ENCODE peak calls at places on chromosomes 7 and 10, in six cellular contexts. One of them, this sample, is unnamed.

GRCh38 chr7:124840435-124840834 is 74.8 kb upstream of the GPR37 start:
- DNase-seq in prostate gland: no peak
- DNase-seq in right lobe of liver: no peak
- DNase-seq in GM12892: no peak
- DNase-seq in upper lobe of left lung: no peak
- DNase-seq in thyroid gland: no peak
- DNase-seq in this sample: no peak

GRCh38 chr10:6669269-6669859 is 89.3 kb upstream of the PRKCQ start:
- DNase-seq in prostate gland: no peak
- DNase-seq in right lobe of liver: no peak
- DNase-seq in GM12892: no peak
- DNase-seq in upper lobe of left lung: no peak
- DNase-seq in thyroid gland: no peak
- DNase-seq in this sample: no peak

GRCh38 chr7:155872678-155873369 is 60.6 kb upstream of the SHH start:
- DNase-seq in prostate gland: no peak
- DNase-seq in right lobe of liver: no peak
- DNase-seq in GM12892: no peak
- DNase-seq in upper lobe of left lung: no peak
- DNase-seq in thyroid gland: no peak
- DNase-seq in this sample: no peak

GRCh38 chr10:125105155-125105554 is 55.2 kb downstream of the CTBP2 start:
- DNase-seq in prostate gland: no peak
- DNase-seq in right lobe of liver: no peak
- DNase-seq in GM12892: no peak
- DNase-seq in upper lobe of left lung: no peak
- DNase-seq in thyroid gland: no peak
- DNase-seq in this sample: no peak

GRCh38 chr10:48782321-48782720 is 97.6 kb downstream of the WDFY4 start:
- DNase-seq in prostate gland: no peak
- DNase-seq in right lobe of liver: no peak
- DNase-seq in GM12892: no peak
- DNase-seq in upper lobe of left lung: no peak
- DNase-seq in thyroid gland: no peak
- DNase-seq in this sample: no peak

GRCh38 chr7:135557455-135558336 is at the start of gene NUP205:
- DNase-seq in prostate gland: peak; percentile 44
- DNase-seq in right lobe of liver: peak; percentile 67
- DNase-seq in GM12892: peak; percentile 57
- DNase-seq in upper lobe of left lung: peak; percentile 54
- DNase-seq in thyroid gland: peak; percentile 59
- DNase-seq in this sample: peak; percentile 83

GRCh38 chr10:8086315-8086714 is 31.8 kb downstream of the GATA3 start:
- DNase-seq in prostate gland: no peak
- DNase-seq in right lobe of liver: no peak
- DNase-seq in GM12892: no peak
- DNase-seq in upper lobe of left lung: no peak
- DNase-seq in thyroid gland: no peak
- DNase-seq in this sample: no peak

GRCh38 chr7:2732959-2733584 is 45.1 kb downstream of the AMZ1 start:
- DNase-seq in prostate gland: peak; percentile 89
- DNase-seq in right lobe of liver: no peak
- DNase-seq in GM12892: no peak
- DNase-seq in upper lobe of left lung: no peak
- DNase-seq in thyroid gland: no peak
- DNase-seq in this sample: peak; percentile 47

GRCh38 chr10:5575482-5576153 is 50.9 kb downstream of the CALML3 start:
- DNase-seq in prostate gland: no peak
- DNase-seq in right lobe of liver: no peak
- DNase-seq in GM12892: no peak
- DNase-seq in upper lobe of left lung: peak; percentile 82
- DNase-seq in thyroid gland: no peak
- DNase-seq in this sample: no peak

GRCh38 chr7:140655511-140656408 is 15.1 kb upstream of the DENND2A start:
- DNase-seq in prostate gland: no peak
- DNase-seq in right lobe of liver: no peak
- DNase-seq in GM12892: no peak
- DNase-seq in upper lobe of left lung: no peak
- DNase-seq in thyroid gland: no peak
- DNase-seq in this sample: no peak

GRCh38 chr7:115260381-115260780 is 338.5 kb downstream of the MDFIC start:
- DNase-seq in prostate gland: no peak
- DNase-seq in right lobe of liver: no peak
- DNase-seq in GM12892: no peak
- DNase-seq in upper lobe of left lung: no peak
- DNase-seq in thyroid gland: no peak
- DNase-seq in this sample: no peak

GRCh38 chr10:86316274-86316835 is 50.2 kb downstream of the GRID1 start:
- DNase-seq in prostate gland: no peak
- DNase-seq in right lobe of liver: no peak
- DNase-seq in GM12892: no peak
- DNase-seq in upper lobe of left lung: no peak
- DNase-seq in thyroid gland: no peak
- DNase-seq in this sample: no peak

GRCh38 chr10:103983367-103983911 is 16.5 kb downstream of the SLK start:
- DNase-seq in prostate gland: no peak
- DNase-seq in right lobe of liver: no peak
- DNase-seq in GM12892: no peak
- DNase-seq in upper lobe of left lung: no peak
- DNase-seq in thyroid gland: no peak
- DNase-seq in this sample: no peak

GRCh38 chr10:71981024-71981867 is 17.1 kb downstream of the CHST3 start:
- DNase-seq in prostate gland: no peak
- DNase-seq in right lobe of liver: no peak
- DNase-seq in GM12892: no peak
- DNase-seq in upper lobe of left lung: peak; percentile 39
- DNase-seq in thyroid gland: peak; percentile 65
- DNase-seq in this sample: peak; percentile 89

GRCh38 chr10:48522011-48522765 is 82.7 kb downstream of the ARHGAP22 start:
- DNase-seq in prostate gland: no peak
- DNase-seq in right lobe of liver: no peak
- DNase-seq in GM12892: no peak
- DNase-seq in upper lobe of left lung: no peak
- DNase-seq in thyroid gland: peak; percentile 80
- DNase-seq in this sample: no peak

GRCh38 chr10:96090463-96090800 is 39.7 kb upstream of the ZNF518A start:
- DNase-seq in prostate gland: no peak
- DNase-seq in right lobe of liver: no peak
- DNase-seq in GM12892: no peak
- DNase-seq in upper lobe of left lung: no peak
- DNase-seq in thyroid gland: peak; percentile 2
- DNase-seq in this sample: peak; percentile 32

GRCh38 chr7:13742719-13743640 is 246.5 kb downstream of the ETV1 start:
- DNase-seq in prostate gland: peak; percentile 36
- DNase-seq in right lobe of liver: no peak
- DNase-seq in GM12892: no peak
- DNase-seq in upper lobe of left lung: no peak
- DNase-seq in thyroid gland: peak; percentile 21
- DNase-seq in this sample: peak; percentile 65

GRCh38 chr7:40356312-40356711 is 221.5 kb downstream of the SUGCT start:
- DNase-seq in prostate gland: no peak
- DNase-seq in right lobe of liver: no peak
- DNase-seq in GM12892: no peak
- DNase-seq in upper lobe of left lung: no peak
- DNase-seq in thyroid gland: no peak
- DNase-seq in this sample: no peak

GRCh38 chr7:81956520-81956919 is 186.7 kb upstream of the HGF start:
- DNase-seq in prostate gland: no peak
- DNase-seq in right lobe of liver: no peak
- DNase-seq in GM12892: no peak
- DNase-seq in upper lobe of left lung: no peak
- DNase-seq in thyroid gland: no peak
- DNase-seq in this sample: no peak

GRCh38 chr7:30727061-30727945 is 24.6 kb upstream of the INMT start:
- DNase-seq in prostate gland: no peak
- DNase-seq in right lobe of liver: no peak
- DNase-seq in GM12892: no peak
- DNase-seq in upper lobe of left lung: no peak
- DNase-seq in thyroid gland: no peak
- DNase-seq in this sample: no peak

GRCh38 chr10:78307576-78307975 is 273.9 kb downstream of the RPS24 start:
- DNase-seq in prostate gland: peak; percentile 0
- DNase-seq in right lobe of liver: no peak
- DNase-seq in GM12892: no peak
- DNase-seq in upper lobe of left lung: no peak
- DNase-seq in thyroid gland: no peak
- DNase-seq in this sample: no peak

GRCh38 chr7:116802784-116803183 is 59.6 kb upstream of the CAPZA2 start:
- DNase-seq in prostate gland: no peak
- DNase-seq in right lobe of liver: no peak
- DNase-seq in GM12892: no peak
- DNase-seq in upper lobe of left lung: no peak
- DNase-seq in thyroid gland: peak; percentile 19
- DNase-seq in this sample: peak; percentile 25

GRCh38 chr10:11899067-11899876 is 76.1 kb downstream of the PROSER2 start:
- DNase-seq in prostate gland: no peak
- DNase-seq in right lobe of liver: no peak
- DNase-seq in GM12892: no peak
- DNase-seq in upper lobe of left lung: peak; percentile 67
- DNase-seq in thyroid gland: no peak
- DNase-seq in this sample: no peak

GRCh38 chr7:132919776-132920175 is 162.1 kb downstream of the CHCHD3 start:
- DNase-seq in prostate gland: no peak
- DNase-seq in right lobe of liver: no peak
- DNase-seq in GM12892: no peak
- DNase-seq in upper lobe of left lung: no peak
- DNase-seq in thyroid gland: no peak
- DNase-seq in this sample: no peak

GRCh38 chr10:72615985-72616384 is 9.9 kb downstream of the MICU1 start:
- DNase-seq in prostate gland: no peak
- DNase-seq in right lobe of liver: no peak
- DNase-seq in GM12892: no peak
- DNase-seq in upper lobe of left lung: no peak
- DNase-seq in thyroid gland: no peak
- DNase-seq in this sample: no peak

GRCh38 chr10:64733980-64734379 is 1212.8 kb downstream of the REEP3 start:
- DNase-seq in prostate gland: no peak
- DNase-seq in right lobe of liver: no peak
- DNase-seq in GM12892: no peak
- DNase-seq in upper lobe of left lung: no peak
- DNase-seq in thyroid gland: no peak
- DNase-seq in this sample: peak; percentile 34

GRCh38 chr7:77467453-77467852 is 51.3 kb upstream of the GSAP start:
- DNase-seq in prostate gland: no peak
- DNase-seq in right lobe of liver: no peak
- DNase-seq in GM12892: no peak
- DNase-seq in upper lobe of left lung: no peak
- DNase-seq in thyroid gland: peak; percentile 3
- DNase-seq in this sample: peak; percentile 65
- TF ChIP-seq POLR2A in prostate gland: no peak
- TF ChIP-seq POLR2A in right lobe of liver: no peak
- TF ChIP-seq POLR2A in GM12892: no peak
- TF ChIP-seq POLR2A in upper lobe of left lung: peak; percentile 30
- TF ChIP-seq POLR2A in thyroid gland: no peak
- TF ChIP-seq POLR2A in this sample: no peak

DNA sequence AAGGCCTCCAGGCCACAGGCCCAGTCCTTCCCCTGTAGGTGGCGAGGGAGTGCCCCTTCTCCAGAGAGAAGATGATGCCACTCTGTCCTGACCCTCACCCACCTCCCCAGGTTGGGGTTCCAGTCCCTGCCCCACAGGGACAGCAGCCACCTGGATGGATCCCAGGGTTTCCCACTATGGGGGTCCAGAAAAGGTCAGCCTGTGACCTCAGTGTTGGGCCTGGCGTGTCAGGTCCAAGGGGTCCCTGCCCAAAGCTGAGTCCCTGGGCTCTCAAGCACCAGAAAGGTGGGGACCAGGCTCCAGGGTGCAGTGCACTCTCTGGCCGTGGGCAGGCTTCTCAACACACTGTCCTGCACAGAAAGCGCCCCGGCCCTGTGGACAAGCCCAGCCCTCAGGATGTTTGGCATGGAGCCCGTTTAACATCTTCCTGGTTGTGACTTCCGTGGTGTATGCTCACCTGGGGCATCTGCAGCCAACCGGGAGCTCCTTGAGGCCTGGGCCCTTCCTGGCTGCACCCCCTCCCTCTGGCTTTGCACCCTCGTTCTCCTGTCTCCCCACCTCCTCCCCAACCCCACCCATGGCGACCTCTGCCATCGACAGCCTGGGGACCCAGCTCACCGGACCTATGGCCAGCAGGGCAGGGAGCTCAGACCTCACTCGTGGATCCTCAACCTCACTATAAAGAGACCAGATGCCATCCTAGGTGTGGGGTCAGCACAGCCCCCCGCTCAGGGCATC is 58.3 kb upstream of the PPP2R2D start:
- DNase-seq in prostate gland: no peak
- DNase-seq in right lobe of liver: no peak
- DNase-seq in GM12892: no peak
- DNase-seq in upper lobe of left lung: peak; percentile 64
- DNase-seq in thyroid gland: no peak
- DNase-seq in this sample: no peak
- TF ChIP-seq POLR2A in prostate gland: no peak
- TF ChIP-seq POLR2A in right lobe of liver: no peak
- TF ChIP-seq POLR2A in GM12892: no peak
- TF ChIP-seq POLR2A in upper lobe of left lung: no peak
- TF ChIP-seq POLR2A in thyroid gland: no peak
- TF ChIP-seq POLR2A in this sample: no peak

DNA sequence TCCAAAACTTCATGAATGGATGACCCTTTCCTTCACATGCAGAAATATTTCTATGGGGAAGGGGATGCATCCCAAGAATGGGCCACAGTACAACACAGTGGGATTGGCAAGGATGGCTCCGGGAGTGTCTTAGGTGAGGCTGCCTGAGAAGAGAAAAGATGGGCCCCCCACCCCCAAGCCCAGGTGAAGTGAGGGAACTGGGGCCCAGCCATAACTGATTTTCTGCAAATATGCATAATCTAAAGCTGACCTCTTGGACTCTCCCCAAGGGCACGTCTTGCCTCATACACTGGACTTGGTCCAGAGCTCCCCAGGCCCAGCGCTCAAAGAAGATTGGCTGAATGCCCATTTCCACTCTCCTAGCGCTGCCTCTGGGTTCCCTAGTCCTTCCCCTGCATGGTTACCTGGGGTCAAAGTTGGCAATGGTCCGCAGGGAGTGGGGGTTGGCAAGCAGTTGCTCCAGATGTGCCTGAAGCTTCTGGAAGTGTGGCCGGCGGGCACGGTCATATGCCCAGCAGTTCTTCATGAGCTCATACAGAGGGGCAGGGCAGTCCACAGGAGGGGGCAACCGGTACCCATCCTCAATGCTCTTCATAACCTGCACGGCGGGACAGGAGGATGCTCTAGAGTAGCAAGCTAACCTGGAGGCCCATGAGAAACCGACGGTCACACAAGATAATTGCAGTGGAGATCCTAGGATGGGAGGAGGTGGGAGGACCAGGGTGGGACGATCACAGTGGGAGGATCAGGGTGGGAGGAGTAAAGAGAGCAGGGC is 12.3 kb downstream of the ZYX start:
- DNase-seq in prostate gland: no peak
- DNase-seq in right lobe of liver: peak; percentile 57
- DNase-seq in GM12892: no peak
- DNase-seq in upper lobe of left lung: no peak
- DNase-seq in thyroid gland: peak; percentile 57
- DNase-seq in this sample: no peak
- TF ChIP-seq POLR2A in prostate gland: no peak
- TF ChIP-seq POLR2A in right lobe of liver: no peak
- TF ChIP-seq POLR2A in GM12892: no peak
- TF ChIP-seq POLR2A in upper lobe of left lung: no peak
- TF ChIP-seq POLR2A in thyroid gland: no peak
- TF ChIP-seq POLR2A in this sample: no peak

GRCh38 chr7:103074519-103075336 is at the start of the genes ARMC10 and FBXL13:
- DNase-seq in prostate gland: peak; percentile 87
- DNase-seq in right lobe of liver: peak; percentile 93
- DNase-seq in GM12892: peak; percentile 73
- DNase-seq in upper lobe of left lung: peak; percentile 99
- DNase-seq in thyroid gland: peak; percentile 94
- DNase-seq in this sample: peak; percentile 94
- TF ChIP-seq POLR2A in prostate gland: peak; percentile 60
- TF ChIP-seq POLR2A in right lobe of liver: peak; percentile 71
- TF ChIP-seq POLR2A in GM12892: peak; percentile 82
- TF ChIP-seq POLR2A in upper lobe of left lung: peak; percentile 64
- TF ChIP-seq POLR2A in thyroid gland: peak; percentile 88
- TF ChIP-seq POLR2A in this sample: no peak

This sample was measured in testis.